ENCODE peak calls at places on chromosomes 3 and 15, in eight cellular contexts. One of them, this sample, is unnamed.

GRCh38 chr3:124248471-124249028 is 256.6 kb upstream of the ROPN1 start:
- DNase-seq in BJ: peak; percentile 70
- DNase-seq in AG09319: no peak
- DNase-seq in body of pancreas: peak; percentile 47
- DNase-seq in neural progenitor cell: no peak
- DNase-seq in transverse colon: peak; percentile 82
- DNase-seq in osteocyte: no peak
- DNase-seq in gastrocnemius medialis: peak; percentile 41
- DNase-seq in this sample: no peak

GRCh38 chr3:42707620-42708355 is 5.2 kb upstream of the HHATL start:
- DNase-seq in BJ: no peak
- DNase-seq in AG09319: no peak
- DNase-seq in body of pancreas: no peak
- DNase-seq in neural progenitor cell: no peak
- DNase-seq in transverse colon: no peak
- DNase-seq in osteocyte: peak; percentile 70
- DNase-seq in gastrocnemius medialis: no peak
- DNase-seq in this sample: no peak

GRCh38 chr3:185081516-185081915 is 71.3 kb downstream of the C3orf70 start:
- DNase-seq in BJ: no peak
- DNase-seq in AG09319: no peak
- DNase-seq in body of pancreas: no peak
- DNase-seq in neural progenitor cell: no peak
- DNase-seq in transverse colon: no peak
- DNase-seq in osteocyte: no peak
- DNase-seq in gastrocnemius medialis: no peak
- DNase-seq in this sample: no peak

GRCh38 chr3:186316666-186317260 is 45.3 kb downstream of the DGKG start:
- DNase-seq in BJ: no peak
- DNase-seq in AG09319: no peak
- DNase-seq in body of pancreas: no peak
- DNase-seq in neural progenitor cell: no peak
- DNase-seq in transverse colon: no peak
- DNase-seq in osteocyte: no peak
- DNase-seq in gastrocnemius medialis: no peak
- DNase-seq in this sample: no peak

GRCh38 chr15:63323798-63324651 is 46.6 kb downstream of the APH1B start:
- DNase-seq in BJ: no peak
- DNase-seq in AG09319: no peak
- DNase-seq in body of pancreas: no peak
- DNase-seq in neural progenitor cell: no peak
- DNase-seq in transverse colon: no peak
- DNase-seq in osteocyte: no peak
- DNase-seq in gastrocnemius medialis: no peak
- DNase-seq in this sample: no peak

GRCh38 chr3:56484096-56484495 is 15.8 kb upstream of the ERC2 start:
- DNase-seq in BJ: no peak
- DNase-seq in AG09319: no peak
- DNase-seq in body of pancreas: peak; percentile 33
- DNase-seq in neural progenitor cell: no peak
- DNase-seq in transverse colon: no peak
- DNase-seq in osteocyte: no peak
- DNase-seq in gastrocnemius medialis: no peak
- DNase-seq in this sample: no peak

GRCh38 chr3:25007974-25008658 is 419.9 kb upstream of the RARB start:
- DNase-seq in BJ: no peak
- DNase-seq in AG09319: no peak
- DNase-seq in body of pancreas: peak; percentile 21
- DNase-seq in neural progenitor cell: no peak
- DNase-seq in transverse colon: no peak
- DNase-seq in osteocyte: no peak
- DNase-seq in gastrocnemius medialis: no peak
- DNase-seq in this sample: no peak

GRCh38 chr3:126135398-126136076 is 44.8 kb downstream of the ALDH1L1 start:
- DNase-seq in BJ: no peak
- DNase-seq in AG09319: no peak
- DNase-seq in body of pancreas: peak; percentile 1
- DNase-seq in neural progenitor cell: no peak
- DNase-seq in transverse colon: peak; percentile 6
- DNase-seq in osteocyte: peak; percentile 82
- DNase-seq in gastrocnemius medialis: peak; percentile 9
- DNase-seq in this sample: peak; percentile 60

GRCh38 chr15:57220220-57220619 is 156.1 kb upstream of the CGNL1 start:
- DNase-seq in BJ: no peak
- DNase-seq in AG09319: peak; percentile 71
- DNase-seq in body of pancreas: no peak
- DNase-seq in neural progenitor cell: no peak
- DNase-seq in transverse colon: no peak
- DNase-seq in osteocyte: no peak
- DNase-seq in gastrocnemius medialis: no peak
- DNase-seq in this sample: no peak

GRCh38 chr3:173216063-173216462 is 75.0 kb upstream of the SPATA16 start:
- DNase-seq in BJ: no peak
- DNase-seq in AG09319: no peak
- DNase-seq in body of pancreas: no peak
- DNase-seq in neural progenitor cell: no peak
- DNase-seq in transverse colon: no peak
- DNase-seq in osteocyte: no peak
- DNase-seq in gastrocnemius medialis: no peak
- DNase-seq in this sample: no peak

GRCh38 chr3:49668861-49669260 is 5.3 kb upstream of the APEH start:
- DNase-seq in BJ: no peak
- DNase-seq in AG09319: no peak
- DNase-seq in body of pancreas: no peak
- DNase-seq in neural progenitor cell: no peak
- DNase-seq in transverse colon: no peak
- DNase-seq in osteocyte: no peak
- DNase-seq in gastrocnemius medialis: no peak
- DNase-seq in this sample: no peak

GRCh38 chr15:34023932-34024331 is 15.1 kb downstream of the AVEN start:
- DNase-seq in BJ: no peak
- DNase-seq in AG09319: peak; percentile 12
- DNase-seq in body of pancreas: no peak
- DNase-seq in neural progenitor cell: no peak
- DNase-seq in transverse colon: no peak
- DNase-seq in osteocyte: no peak
- DNase-seq in gastrocnemius medialis: no peak
- DNase-seq in this sample: no peak

GRCh38 chr3:123379041-123379830 is 69.7 kb downstream of the ADCY5 start:
- DNase-seq in BJ: no peak
- DNase-seq in AG09319: no peak
- DNase-seq in body of pancreas: no peak
- DNase-seq in neural progenitor cell: no peak
- DNase-seq in transverse colon: no peak
- DNase-seq in osteocyte: no peak
- DNase-seq in gastrocnemius medialis: no peak
- DNase-seq in this sample: no peak

DNA sequence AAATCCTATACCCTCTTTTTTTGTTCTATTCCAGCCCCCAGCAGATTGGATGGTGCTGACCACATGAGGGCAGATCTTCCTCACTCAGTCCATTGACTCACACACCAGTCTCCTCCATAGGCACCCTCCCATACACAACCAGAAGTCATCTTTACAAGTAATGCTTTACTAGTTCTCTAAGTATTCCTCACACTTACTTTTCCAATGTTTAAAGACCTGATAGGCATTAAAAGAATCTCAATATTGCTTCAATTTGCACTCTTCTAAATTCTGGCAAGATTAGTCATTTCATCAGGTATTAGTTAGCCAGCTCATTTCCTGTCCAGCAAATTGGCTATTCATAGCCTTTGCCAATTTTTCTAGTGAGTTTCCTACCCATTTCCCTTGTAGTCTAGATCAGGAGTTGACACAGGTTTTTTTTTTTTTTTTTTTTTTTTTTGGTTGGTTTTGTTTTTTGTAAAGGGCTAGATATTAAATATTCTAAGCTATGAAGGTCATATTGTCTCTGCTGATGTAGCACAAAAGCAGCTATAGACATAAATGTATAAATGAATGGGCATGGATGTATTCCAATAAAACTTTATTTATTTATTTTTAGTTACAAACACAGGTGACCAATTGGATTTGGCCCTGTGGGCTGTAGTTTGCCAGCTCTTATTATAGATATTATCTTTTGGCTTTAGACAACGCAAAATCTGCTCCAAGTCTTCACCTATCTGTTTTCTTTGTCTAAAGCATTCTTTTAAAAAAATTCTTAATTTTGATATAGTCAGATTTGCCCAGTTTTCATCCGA is 76.1 kb downstream of the ABHD5 start:
- DNase-seq in BJ: peak; percentile 53
- DNase-seq in AG09319: no peak
- DNase-seq in body of pancreas: no peak
- DNase-seq in neural progenitor cell: no peak
- DNase-seq in transverse colon: no peak
- DNase-seq in osteocyte: no peak
- DNase-seq in gastrocnemius medialis: no peak
- DNase-seq in this sample: no peak
- TF ChIP-seq CTCF in BJ: no peak
- TF ChIP-seq CTCF in AG09319: peak; percentile 6
- TF ChIP-seq CTCF in body of pancreas: no peak
- TF ChIP-seq CTCF in neural progenitor cell: no peak
- TF ChIP-seq CTCF in transverse colon: no peak
- TF ChIP-seq CTCF in osteocyte: no peak
- TF ChIP-seq CTCF in gastrocnemius medialis: no peak
- TF ChIP-seq CTCF in this sample: no peak

GRCh38 chr3:168782193-168782592 is 686.5 kb upstream of the GOLIM4 start:
- DNase-seq in BJ: no peak
- DNase-seq in AG09319: no peak
- DNase-seq in body of pancreas: no peak
- DNase-seq in neural progenitor cell: no peak
- DNase-seq in transverse colon: no peak
- DNase-seq in osteocyte: no peak
- DNase-seq in gastrocnemius medialis: no peak
- DNase-seq in this sample: no peak
- TF ChIP-seq CTCF in BJ: no peak
- TF ChIP-seq CTCF in AG09319: no peak
- TF ChIP-seq CTCF in body of pancreas: no peak
- TF ChIP-seq CTCF in neural progenitor cell: no peak
- TF ChIP-seq CTCF in transverse colon: no peak
- TF ChIP-seq CTCF in osteocyte: no peak
- TF ChIP-seq CTCF in gastrocnemius medialis: no peak
- TF ChIP-seq CTCF in this sample: no peak

DNA sequence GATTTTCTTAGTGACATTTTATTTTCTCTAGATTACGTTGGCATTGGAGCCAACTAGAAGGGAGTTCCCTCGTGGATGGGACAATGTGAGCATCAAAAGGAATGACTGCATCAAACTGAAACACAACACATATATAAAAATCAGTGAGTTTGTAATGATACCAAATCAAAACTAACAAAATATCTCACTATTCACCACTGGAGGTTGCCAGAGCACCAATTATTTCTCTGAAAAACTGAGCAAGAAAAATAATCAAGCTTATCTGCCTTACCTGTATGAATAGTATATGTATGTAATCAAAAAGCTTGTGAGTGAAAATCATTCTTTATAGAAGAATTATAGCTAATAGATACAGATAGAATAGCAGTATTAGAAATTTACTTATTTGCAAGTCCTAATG is 46.8 kb upstream of the OTOL1 start:
- DNase-seq in BJ: no peak
- DNase-seq in AG09319: no peak
- DNase-seq in body of pancreas: no peak
- DNase-seq in neural progenitor cell: no peak
- DNase-seq in transverse colon: no peak
- DNase-seq in osteocyte: no peak
- DNase-seq in gastrocnemius medialis: no peak
- DNase-seq in this sample: no peak
- TF ChIP-seq CTCF in BJ: no peak
- TF ChIP-seq CTCF in AG09319: no peak
- TF ChIP-seq CTCF in body of pancreas: no peak
- TF ChIP-seq CTCF in neural progenitor cell: no peak
- TF ChIP-seq CTCF in transverse colon: no peak
- TF ChIP-seq CTCF in osteocyte: no peak
- TF ChIP-seq CTCF in gastrocnemius medialis: no peak
- TF ChIP-seq CTCF in this sample: no peak

GRCh38 chr3:106034313-106034712 is 165.5 kb upstream of the CBLB start:
- DNase-seq in BJ: no peak
- DNase-seq in AG09319: no peak
- DNase-seq in body of pancreas: no peak
- DNase-seq in neural progenitor cell: no peak
- DNase-seq in transverse colon: no peak
- DNase-seq in osteocyte: no peak
- DNase-seq in gastrocnemius medialis: no peak
- DNase-seq in this sample: no peak

GRCh38 chr3:106030620-106030945 is 161.8 kb upstream of the CBLB start:
- DNase-seq in BJ: no peak
- DNase-seq in AG09319: peak; percentile 2
- DNase-seq in body of pancreas: no peak
- DNase-seq in neural progenitor cell: no peak
- DNase-seq in transverse colon: no peak
- DNase-seq in osteocyte: no peak
- DNase-seq in gastrocnemius medialis: no peak
- DNase-seq in this sample: no peak

GRCh38 chr3:106032479-106032878 is 163.7 kb upstream of the CBLB start:
- DNase-seq in BJ: no peak
- DNase-seq in AG09319: no peak
- DNase-seq in body of pancreas: no peak
- DNase-seq in neural progenitor cell: no peak
- DNase-seq in transverse colon: no peak
- DNase-seq in osteocyte: no peak
- DNase-seq in gastrocnemius medialis: no peak
- DNase-seq in this sample: no peak

GRCh38 chr3:106033654-106034053 is 164.8 kb upstream of the CBLB start:
- DNase-seq in BJ: no peak
- DNase-seq in AG09319: no peak
- DNase-seq in body of pancreas: no peak
- DNase-seq in neural progenitor cell: no peak
- DNase-seq in transverse colon: no peak
- DNase-seq in osteocyte: no peak
- DNase-seq in gastrocnemius medialis: no peak
- DNase-seq in this sample: no peak

GRCh38 chr3:106029941-106030619 is 161.3 kb upstream of the CBLB start:
- DNase-seq in BJ: no peak
- DNase-seq in AG09319: no peak
- DNase-seq in body of pancreas: no peak
- DNase-seq in neural progenitor cell: no peak
- DNase-seq in transverse colon: no peak
- DNase-seq in osteocyte: no peak
- DNase-seq in gastrocnemius medialis: no peak
- DNase-seq in this sample: no peak
- TF ChIP-seq CTCF in BJ: no peak
- TF ChIP-seq CTCF in AG09319: no peak
- TF ChIP-seq CTCF in body of pancreas: no peak
- TF ChIP-seq CTCF in neural progenitor cell: no peak
- TF ChIP-seq CTCF in transverse colon: no peak
- TF ChIP-seq CTCF in osteocyte: no peak
- TF ChIP-seq CTCF in gastrocnemius medialis: no peak
- TF ChIP-seq CTCF in this sample: no peak

This sample was measured in type B pancreatic cell.